ENCODE peak calls at places on chromosomes 16 and 17, in ten cellular contexts. I is hypothalamus; H is ovary; G is adipocyte; Y is activated CD8-positive, alpha-beta memory T cell treated with anti-CD3 and anti-CD28 coated beads for 1 hour; K is effector memory CD4-positive, alpha-beta T cell; X is hippocampal formation; A is cardiac fibroblast; E is type B pancreatic cell; B is amniotic stem cell. C is an unnamed sample.

GRCh38 chr16:86771506-86772230 is 193.3 kb downstream of the FOXL1 start:
- DNase-seq in B (no peak), E (no peak), K (no peak), A (no peak), H (no peak), I (no peak), Y (no peak), X (no peak), G (no peak), C (no peak)

GRCh38 chr16:67544329-67544841 is 15.8 kb downstream of the RIPOR1 start:
- DNase-seq in E (no peak), H (no peak), A (no peak), K (no peak), I (no peak), X (no peak), Y (no peak), B (no peak), G (no peak), C (peak; percentile 4)

GRCh38 chr17:7261377-7262191 is 694 bp downstream of the CLDN7 start:
- DNase-seq in B (no peak), H (no peak), E (no peak), Y (no peak), X (no peak), I (no peak), G (no peak), K (no peak), A (no peak), C (peak; percentile 41)

GRCh38 chr16:79639576-79640311 is 39.2 kb upstream of the MAF start:
- DNase-seq in Y (no peak), K (peak; percentile 4), H (no peak), B (no peak), X (no peak), I (no peak), A (no peak), E (no peak), G (no peak), C (no peak)

GRCh38 chr16:66475232-66475631 is 48.1 kb downstream of the BEAN1 start:
- DNase-seq in G (no peak), A (no peak), I (no peak), X (no peak), Y (no peak), B (no peak), E (peak; percentile 45), K (no peak), H (no peak), C (no peak)

GRCh38 chr17:57166803-57167202 is 81.8 kb downstream of the AKAP1 start:
- DNase-seq in B (no peak), A (no peak), I (no peak), E (no peak), H (no peak), K (no peak), Y (no peak), G (no peak), X (no peak), C (no peak)

GRCh38 chr17:4747847-4748246 is 8.1 kb upstream of the CXCL16 start:
- DNase-seq in K (no peak), A (peak; percentile 15), G (no peak), X (no peak), E (no peak), Y (no peak), H (no peak), I (no peak), B (no peak), C (no peak)

GRCh38 chr16:67845291-67846062 is 1.3 kb upstream of the NUTF2 start:
- DNase-seq in Y (no peak), B (no peak), E (no peak), A (no peak), X (no peak), H (no peak), K (no peak), I (no peak), G (no peak), C (no peak)

GRCh38 chr17:81733507-81734404 is 21.7 kb downstream of the SLC25A10 start:
- DNase-seq in X (peak; percentile 74), H (peak; percentile 69), Y (no peak), I (peak; percentile 24), G (peak; percentile 90), K (peak; percentile 21), A (peak; percentile 76), E (peak; percentile 85), B (peak; percentile 12), C (peak; percentile 96)

C was measured in AG20443.